ENCODE peak calls at places on chromosomes 11 and 22, in five cellular contexts. Z, Y, N, U and F are unnamed samples.

GRCh38 chr11:115912484-115912945 is 408.3 kb upstream of the CADM1 start:
- DNase-seq in Z (no peak), Y (no peak), N (no peak), U (no peak), F (peak)

GRCh38 chr11:30914143-30914762 is 328.1 kb upstream of the MPPED2 start:
- DNase-seq in Z (peak), Y (no peak), N (peak), U (no peak), F (peak)

GRCh38 chr11:2795491-2795991 is 90.0 kb downstream of the CDKN1C start:
- DNase-seq in Z (no peak), Y (peak), N (peak), U (no peak), F (peak)

GRCh38 chr11:57778318-57779037 is 16.9 kb downstream of the CTNND1 start:
- DNase-seq in Z (no peak), Y (no peak), N (peak), U (no peak), F (peak)

GRCh38 chr11:1157645-1158591 is at the start of gene MUC5AC:
- DNase-seq in Z (no peak), Y (peak), N (no peak), U (no peak), F (peak)

GRCh38 chr22:43387815-43388214 is 24.0 kb upstream of the MPPED1 start:
- DNase-seq in Z (no peak), Y (no peak), N (no peak), U (no peak), F (peak)

GRCh38 chr11:17014321-17014773 is at the start of gene PLEKHA7:
- DNase-seq in Z (no peak), Y (no peak), N (no peak), U (no peak), F (peak)

GRCh38 chr11:44964526-44965209 is 14.0 kb upstream of the TP53I11 start:
- DNase-seq in Z (no peak), Y (no peak), N (no peak), U (no peak), F (no peak)

GRCh38 chr22:44289429-44290171 is 23.2 kb downstream of the SHISAL1 start:
- DNase-seq in Z (no peak), Y (no peak), N (peak), U (no peak), F (peak)

GRCh38 chr11:69639843-69640242 is 1.1 kb upstream of the CCND1 start:
- DNase-seq in Z (no peak), Y (no peak), N (no peak), U (no peak), F (no peak)

GRCh38 chr11:108206171-108206570 is 16.3 kb downstream of the NPAT start:
- DNase-seq in Z (no peak), Y (no peak), N (no peak), U (no peak), F (no peak)

GRCh38 chr11:90449643-90450042 is 226.8 kb upstream of the CHORDC1 start:
- DNase-seq in Z (no peak), Y (no peak), N (no peak), U (no peak), F (no peak)

GRCh38 chr22:31431950-31432349 is 32.5 kb downstream of the DRG1 start:
- DNase-seq in Z (no peak), Y (no peak), N (no peak), U (no peak), F (no peak)

GRCh38 chr11:30984442-30984816 is 385.1 kb downstream of the DCDC1 start:
- DNase-seq in Z (no peak), Y (no peak), N (no peak), U (no peak), F (no peak)

GRCh38 chr22:36470994-36471331 is 10.5 kb downstream of the TXN2 start:
- DNase-seq in Z (no peak), Y (no peak), N (no peak), U (no peak), F (no peak)

GRCh38 chr11:49302360-49302759 is 94.0 kb upstream of the FOLH1 start:
- DNase-seq in Z (no peak), Y (no peak), N (no peak), U (no peak), F (no peak)

GRCh38 chr22:50268655-50269113 is 1.5 kb downstream of the MAPK11 start:
- DNase-seq in Z (no peak), Y (no peak), N (no peak), U (no peak), F (no peak)

GRCh38 chr11:82733444-82734119 is at the start of gene FAM181B:
- DNase-seq in Z (peak), Y (peak), N (peak), U (no peak), F (peak)

GRCh38 chr11:112584674-112585073 is 324.0 kb upstream of the PLET1 start:
- DNase-seq in Z (peak), Y (no peak), N (no peak), U (no peak), F (peak)

GRCh38 chr11:43138621-43139140 is 173.1 kb upstream of the API5 start:
- DNase-seq in Z (no peak), Y (no peak), N (no peak), U (no peak), F (no peak)